ENCODE peak calls at places on chromosomes 4 and X, in nine cellular contexts. G is GM23248, X is fibroblast of lung, C is HCT116, W is DND-41, R is neural progenitor cell, V is K562, Q is GM23338, L is PC-9. T is an unnamed sample.

GRCh38 chr4:24736066-24736465 is 59.3 kb upstream of the SOD3 start:
- DNase-seq in G (peak), X (peak), C (peak), W (no peak), R (peak), V (peak), Q (peak), L (no peak), T (no peak)

GRCh38 chr4:25234390-25235367 is 846 bp downstream of the PI4K2B start:
- DNase-seq in G (peak), X (peak), C (peak), W (peak), R (peak), V (peak), Q (peak), L (peak), T (no peak)

GRCh38 chr4:164383187-164384181 is 370.4 kb upstream of the SMIM31 start:
- DNase-seq in G (peak), X (peak), C (no peak), W (no peak), R (peak), V (no peak), Q (peak), L (no peak), T (no peak)

GRCh38 chr4:156109943-156110925 is 156.6 kb upstream of the CTSO start:
- DNase-seq in G (peak), X (no peak), C (no peak), W (no peak), R (no peak), V (peak), Q (peak), L (no peak), T (peak)

GRCh38 chr4:86924805-86925204 is 10.0 kb upstream of the AFF1 start:
- DNase-seq in G (peak), X (peak), C (no peak), W (no peak), R (no peak), V (no peak), Q (no peak), L (peak), T (no peak)

GRCh38 chr4:173752610-173753009 is 222.6 kb upstream of the HAND2 start:
- DNase-seq in G (peak), X (no peak), C (peak), W (peak), R (peak), V (peak), Q (peak), L (no peak), T (no peak)

GRCh38 chr4:1693131-1693896 is 9.2 kb upstream of the FAM53A start:
- DNase-seq in G (peak), X (peak), C (peak), W (peak), R (peak), V (peak), Q (peak), L (peak), T (no peak)

GRCh38 chrX:35244088-35244741 is 301.6 kb downstream of the FAM47B start:
- DNase-seq in G (no peak), X (no peak), C (no peak), W (no peak), R (no peak), V (no peak), Q (no peak), L (no peak), T (no peak)

GRCh38 chr4:25792200-25792791 is 70.5 kb downstream of the SEL1L3 start:
- DNase-seq in G (peak), X (no peak), C (peak), W (peak), R (peak), V (peak), Q (peak), L (peak), T (no peak)

GRCh38 chrX:34813618-34814017 is 129.0 kb upstream of the FAM47B start:
- DNase-seq in G (peak), X (peak), C (no peak), W (no peak), R (no peak), V (no peak), Q (no peak), L (no peak), T (no peak)

GRCh38 chrX:116111934-116112595 is 58.5 kb upstream of the AGTR2 start:
- DNase-seq in G (no peak), X (no peak), C (no peak), W (no peak), R (no peak), V (no peak), Q (no peak), L (no peak), T (no peak)

GRCh38 chrX:150486011-150486410 is 82.4 kb upstream of the MTM1 start:
- DNase-seq in G (peak), X (peak), C (peak), W (peak), R (peak), V (peak), Q (peak), L (peak), T (no peak)

GRCh38 chr4:153651041-153651960 is 32.8 kb upstream of the TLR2 start:
- DNase-seq in G (peak), X (no peak), C (no peak), W (peak), R (no peak), V (no peak), Q (no peak), L (no peak), T (no peak)

DNA sequence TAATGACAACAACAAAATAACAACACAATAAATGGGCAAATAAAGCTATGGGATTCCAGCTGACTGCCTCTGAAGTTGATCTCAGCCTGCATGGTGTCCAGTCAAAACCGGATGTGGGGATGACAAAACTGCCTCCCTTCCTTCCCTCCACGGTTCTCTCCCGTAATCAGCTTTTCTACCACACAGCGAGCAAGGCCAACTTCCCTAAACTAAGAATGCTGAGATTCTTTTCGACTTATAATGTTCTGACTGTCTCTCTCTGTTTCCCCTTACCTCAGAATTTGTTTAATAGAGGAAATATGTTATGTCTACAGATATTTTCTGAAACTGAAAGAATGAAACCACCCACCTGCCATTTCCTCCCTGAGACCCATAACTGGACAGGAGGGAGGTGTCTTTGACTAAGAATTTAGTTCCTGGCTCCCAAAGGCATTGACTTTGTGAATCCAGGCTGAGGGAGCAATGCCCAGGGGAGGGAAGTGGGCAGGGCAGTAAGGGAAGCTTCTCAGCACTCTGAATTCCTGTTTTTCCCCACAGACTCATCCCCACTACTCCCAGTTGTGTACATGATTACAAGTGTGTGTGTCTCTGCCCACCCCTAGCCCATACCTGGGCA is 1.0 kb upstream of the TLR1 start:
- DNase-seq in G (peak), X (no peak), C (no peak), W (no peak), R (no peak), V (peak), Q (no peak), L (no peak), T (no peak)
- H3K4me3 ChIP-seq in G (no peak), X (no peak), C (no peak), W (no peak), R (no peak), V (no peak), Q (no peak), L (no peak), T (no peak)

GRCh38 chr4:110641218-110641617 is 18.3 kb upstream of the PITX2 start:
- DNase-seq in G (no peak), X (no peak), C (no peak), W (no peak), R (peak), V (no peak), Q (peak), L (no peak), T (no peak)
- TF ChIP-seq EZH2 in G (no peak), X (no peak), C (no peak), W (no peak), R (peak), V (no peak), Q (peak), L (no peak), T (no peak)

DNA sequence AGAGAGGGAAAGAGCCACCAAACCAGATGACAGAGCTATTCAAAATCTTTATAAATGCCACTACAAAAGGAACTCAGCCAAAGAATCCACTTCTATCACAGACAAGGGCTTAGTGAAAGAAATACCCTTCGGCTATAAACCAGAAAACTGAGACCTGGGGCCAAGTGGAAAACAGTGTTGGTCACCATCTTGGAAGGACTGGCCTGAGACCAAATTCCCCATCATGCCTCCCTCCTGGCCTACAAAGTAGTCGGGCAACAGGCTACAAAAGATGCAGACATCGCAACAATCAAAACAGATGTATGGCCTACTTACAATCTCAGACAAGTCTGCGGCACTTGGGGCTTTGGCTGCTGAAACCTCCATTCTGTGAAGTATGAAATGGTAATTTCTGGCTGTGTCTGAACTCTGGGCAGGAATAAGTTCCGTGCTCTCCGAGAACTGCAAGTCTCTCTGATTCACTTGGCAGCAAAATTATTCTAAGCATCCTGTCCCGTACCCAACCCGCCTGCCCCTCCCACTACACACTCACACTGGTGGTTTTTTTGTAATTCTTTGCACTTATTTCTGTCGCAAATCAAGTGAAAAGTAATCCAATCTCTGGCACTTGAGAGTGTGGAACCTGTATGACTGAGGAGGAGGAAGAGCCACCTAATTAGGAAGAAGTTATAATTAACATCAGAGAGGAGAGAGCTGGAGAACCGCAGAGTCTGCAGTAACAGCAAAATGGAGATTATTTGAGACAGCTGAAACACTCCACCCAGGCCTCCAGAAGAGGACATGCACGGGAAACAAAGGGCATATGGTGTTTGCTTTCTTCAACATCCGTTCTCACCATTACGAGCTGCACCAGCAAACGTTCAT is 87.8 kb downstream of the SH3KBP1 start:
- DNase-seq in G (peak), X (peak), C (no peak), W (no peak), R (no peak), V (no peak), Q (no peak), L (no peak), T (no peak)
- H3K4me3 ChIP-seq in G (peak), X (peak), C (no peak), W (no peak), R (no peak), V (no peak), Q (no peak), L (no peak), T (peak)

DNA sequence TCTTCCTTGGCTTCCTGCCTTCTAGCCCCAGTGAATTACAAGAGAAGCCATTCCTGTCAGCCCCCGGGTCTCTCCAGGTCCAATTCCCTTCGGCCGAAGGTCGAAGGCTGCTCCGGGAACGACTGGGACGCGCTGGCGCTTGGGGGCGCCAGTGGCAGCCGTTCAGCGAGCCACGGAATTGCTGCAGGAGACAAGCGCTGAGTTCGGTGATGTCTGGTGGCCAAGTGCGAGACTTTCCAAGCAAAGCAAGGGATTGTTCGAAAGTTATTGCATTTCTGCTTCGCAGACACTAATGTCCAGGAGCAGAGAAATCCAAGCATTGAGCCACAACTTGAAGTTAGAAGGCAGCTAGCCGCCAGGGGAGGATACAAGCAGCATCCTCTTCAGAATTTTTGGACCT is 1.1 kb upstream of the DKK2 start:
- DNase-seq in G (peak), X (no peak), C (no peak), W (no peak), R (peak), V (peak), Q (peak), L (no peak), T (no peak)
- TF ChIP-seq EZH2 in G (no peak), X (peak), C (no peak), W (no peak), R (no peak), V (no peak), Q (no peak), L (no peak), T (no peak)